ENCODE peak calls at places on chromosomes 5 and 9, in six cellular contexts. One of them, this sample, is unnamed.

GRCh38 chr5:8306289-8306688 is 437.3 kb downstream of the MTRR start:
- DNase-seq in SK-N-SH: no peak
- DNase-seq in GM12878: no peak
- DNase-seq in H1: no peak
- DNase-seq in HepG2: no peak
- DNase-seq in K562: no peak
- DNase-seq in this sample: no peak

GRCh38 chr5:1784197-1785050 is 15.2 kb downstream of the MRPL36 start:
- DNase-seq in SK-N-SH: no peak
- DNase-seq in GM12878: no peak
- DNase-seq in H1: no peak
- DNase-seq in HepG2: no peak
- DNase-seq in K562: no peak
- DNase-seq in this sample: no peak

GRCh38 chr5:4413996-4414395 is 726.1 kb upstream of the ADAMTS16 start:
- DNase-seq in SK-N-SH: no peak
- DNase-seq in GM12878: no peak
- DNase-seq in H1: no peak
- DNase-seq in HepG2: no peak
- DNase-seq in K562: no peak
- DNase-seq in this sample: no peak

GRCh38 chr9:135701067-135701967 is 668 bp upstream of the KCNT1 start:
- DNase-seq in SK-N-SH: peak
- DNase-seq in GM12878: no peak
- DNase-seq in H1: no peak
- DNase-seq in HepG2: no peak
- DNase-seq in K562: no peak
- DNase-seq in this sample: no peak

GRCh38 chr9:103803245-103803644 is 290.9 kb upstream of the SMC2 start:
- DNase-seq in SK-N-SH: no peak
- DNase-seq in GM12878: no peak
- DNase-seq in H1: no peak
- DNase-seq in HepG2: no peak
- DNase-seq in K562: no peak
- DNase-seq in this sample: no peak

GRCh38 chr9:70947086-70947485 is 174.3 kb downstream of the TRPM3 start:
- DNase-seq in SK-N-SH: no peak
- DNase-seq in GM12878: no peak
- DNase-seq in H1: no peak
- DNase-seq in HepG2: no peak
- DNase-seq in K562: no peak
- DNase-seq in this sample: no peak

GRCh38 chr5:175060264-175060663 is 335.9 kb downstream of the MSX2 start:
- DNase-seq in SK-N-SH: peak
- DNase-seq in GM12878: no peak
- DNase-seq in H1: no peak
- DNase-seq in HepG2: no peak
- DNase-seq in K562: no peak
- DNase-seq in this sample: no peak

GRCh38 chr5:38725419-38725865 is 120.4 kb upstream of the OSMR start:
- DNase-seq in SK-N-SH: no peak
- DNase-seq in GM12878: no peak
- DNase-seq in H1: no peak
- DNase-seq in HepG2: no peak
- DNase-seq in K562: no peak
- DNase-seq in this sample: no peak

GRCh38 chr5:54900906-54901725 is 84.3 kb downstream of the ESM1 start:
- DNase-seq in SK-N-SH: no peak
- DNase-seq in GM12878: no peak
- DNase-seq in H1: no peak
- DNase-seq in HepG2: no peak
- DNase-seq in K562: no peak
- DNase-seq in this sample: peak

GRCh38 chr5:93320920-93321319 is 260.1 kb downstream of the NR2F1-AS1 start:
- DNase-seq in SK-N-SH: no peak
- DNase-seq in GM12878: no peak
- DNase-seq in H1: no peak
- DNase-seq in HepG2: no peak
- DNase-seq in K562: no peak
- DNase-seq in this sample: no peak

GRCh38 chr5:147963948-147964693 is 57.8 kb upstream of the C5orf46 start:
- DNase-seq in SK-N-SH: no peak
- DNase-seq in GM12878: no peak
- DNase-seq in H1: no peak
- DNase-seq in HepG2: no peak
- DNase-seq in K562: no peak
- DNase-seq in this sample: no peak

GRCh38 chr9:79013715-79014610 is 557.8 kb upstream of the TLE4 start:
- DNase-seq in SK-N-SH: no peak
- DNase-seq in GM12878: no peak
- DNase-seq in H1: no peak
- DNase-seq in HepG2: no peak
- DNase-seq in K562: no peak
- DNase-seq in this sample: no peak

GRCh38 chr5:96781031-96781733 is 26.6 kb downstream of the ERAP1 start:
- DNase-seq in SK-N-SH: no peak
- DNase-seq in GM12878: no peak
- DNase-seq in H1: no peak
- DNase-seq in HepG2: no peak
- DNase-seq in K562: no peak
- DNase-seq in this sample: no peak

GRCh38 chr9:98873535-98874432 is 66.3 kb downstream of the GALNT12 start:
- DNase-seq in SK-N-SH: no peak
- DNase-seq in GM12878: no peak
- DNase-seq in H1: no peak
- DNase-seq in HepG2: no peak
- DNase-seq in K562: no peak
- DNase-seq in this sample: no peak

GRCh38 chr5:147966326-147966725 is 60.0 kb upstream of the C5orf46 start:
- DNase-seq in SK-N-SH: no peak
- DNase-seq in GM12878: no peak
- DNase-seq in H1: no peak
- DNase-seq in HepG2: no peak
- DNase-seq in K562: no peak
- DNase-seq in this sample: no peak

GRCh38 chr9:77987104-77987656 is 44.4 kb downstream of the GNAQ start:
- DNase-seq in SK-N-SH: peak
- DNase-seq in GM12878: no peak
- DNase-seq in H1: no peak
- DNase-seq in HepG2: no peak
- DNase-seq in K562: peak
- DNase-seq in this sample: no peak

GRCh38 chr5:160534125-160534524 is 112.5 kb downstream of the PTTG1 start:
- DNase-seq in SK-N-SH: no peak
- DNase-seq in GM12878: no peak
- DNase-seq in H1: no peak
- DNase-seq in HepG2: no peak
- DNase-seq in K562: no peak
- DNase-seq in this sample: no peak

GRCh38 chr9:97504381-97505216 is 3.1 kb downstream of the TMOD1 start:
- DNase-seq in SK-N-SH: peak
- DNase-seq in GM12878: no peak
- DNase-seq in H1: no peak
- DNase-seq in HepG2: no peak
- DNase-seq in K562: peak
- DNase-seq in this sample: no peak

GRCh38 chr9:113361304-113362018 is 12.1 kb downstream of the BSPRY start:
- DNase-seq in SK-N-SH: no peak
- DNase-seq in GM12878: no peak
- DNase-seq in H1: no peak
- DNase-seq in HepG2: no peak
- DNase-seq in K562: peak
- DNase-seq in this sample: no peak

GRCh38 chr5:119336262-119336661 is 19.6 kb upstream of the TNFAIP8 start:
- DNase-seq in SK-N-SH: no peak
- DNase-seq in GM12878: no peak
- DNase-seq in H1: no peak
- DNase-seq in HepG2: no peak
- DNase-seq in K562: no peak
- DNase-seq in this sample: no peak

GRCh38 chr5:110262754-110263153 is 463.7 kb downstream of the TMEM232 start:
- DNase-seq in SK-N-SH: no peak
- DNase-seq in GM12878: no peak
- DNase-seq in H1: no peak
- DNase-seq in HepG2: no peak
- DNase-seq in K562: no peak
- DNase-seq in this sample: no peak

GRCh38 chr5:53031695-53032096 is 42.5 kb downstream of the ITGA2 start:
- DNase-seq in SK-N-SH: peak
- DNase-seq in GM12878: no peak
- DNase-seq in H1: no peak
- DNase-seq in HepG2: peak
- DNase-seq in K562: no peak
- DNase-seq in this sample: no peak

GRCh38 chr5:123088031-123088805 is 823 bp upstream of the PRDM6 start:
- DNase-seq in SK-N-SH: peak
- DNase-seq in GM12878: no peak
- DNase-seq in H1: no peak
- DNase-seq in HepG2: peak
- DNase-seq in K562: no peak
- DNase-seq in this sample: no peak

GRCh38 chr5:36090033-36090432 is 23.4 kb upstream of the UGT3A2 start:
- DNase-seq in SK-N-SH: peak
- DNase-seq in GM12878: no peak
- DNase-seq in H1: peak
- DNase-seq in HepG2: peak
- DNase-seq in K562: peak
- DNase-seq in this sample: no peak

GRCh38 chr5:38677611-38678010 is 121.2 kb upstream of the LIFR start:
- DNase-seq in SK-N-SH: no peak
- DNase-seq in GM12878: no peak
- DNase-seq in H1: no peak
- DNase-seq in HepG2: no peak
- DNase-seq in K562: no peak
- DNase-seq in this sample: no peak

GRCh38 chr9:68457803-68458202 is 82.9 kb downstream of the TMEM252 start:
- DNase-seq in SK-N-SH: no peak
- DNase-seq in GM12878: no peak
- DNase-seq in H1: no peak
- DNase-seq in HepG2: no peak
- DNase-seq in K562: no peak
- DNase-seq in this sample: no peak

GRCh38 chr9:36862206-36863145 is 171.6 kb downstream of the PAX5 start:
- DNase-seq in SK-N-SH: peak
- DNase-seq in GM12878: no peak
- DNase-seq in H1: no peak
- DNase-seq in HepG2: peak
- DNase-seq in K562: peak
- DNase-seq in this sample: no peak

GRCh38 chr5:150780180-150780692 is 1.7 kb downstream of the SMIM3 start:
- DNase-seq in SK-N-SH: no peak
- DNase-seq in GM12878: peak
- DNase-seq in H1: no peak
- DNase-seq in HepG2: no peak
- DNase-seq in K562: no peak
- DNase-seq in this sample: peak

GRCh38 chr5:1207555-1207954 is 6.2 kb downstream of the SLC6A19 start:
- DNase-seq in SK-N-SH: no peak
- DNase-seq in GM12878: no peak
- DNase-seq in H1: no peak
- DNase-seq in HepG2: no peak
- DNase-seq in K562: no peak
- DNase-seq in this sample: no peak

GRCh38 chr9:20835364-20836286 is 151.6 kb downstream of the FOCAD start:
- DNase-seq in SK-N-SH: no peak
- DNase-seq in GM12878: no peak
- DNase-seq in H1: no peak
- DNase-seq in HepG2: peak
- DNase-seq in K562: no peak
- DNase-seq in this sample: no peak

GRCh38 chr9:130512199-130512598 is 67.2 kb upstream of the FUBP3 start:
- DNase-seq in SK-N-SH: no peak
- DNase-seq in GM12878: no peak
- DNase-seq in H1: no peak
- DNase-seq in HepG2: no peak
- DNase-seq in K562: no peak
- DNase-seq in this sample: no peak

GRCh38 chr5:79133121-79133656 is 21.6 kb downstream of the BHMT start:
- DNase-seq in SK-N-SH: peak
- DNase-seq in GM12878: no peak
- DNase-seq in H1: no peak
- DNase-seq in HepG2: peak
- DNase-seq in K562: peak
- DNase-seq in this sample: no peak
- TF ChIP-seq CTCF in SK-N-SH: peak
- TF ChIP-seq CTCF in GM12878: no peak
- TF ChIP-seq CTCF in H1: peak
- TF ChIP-seq CTCF in HepG2: peak
- TF ChIP-seq CTCF in K562: no peak
- TF ChIP-seq CTCF in this sample: no peak

GRCh38 chr5:143245929-143246561 is 157.4 kb downstream of the NR3C1 start:
- DNase-seq in SK-N-SH: no peak
- DNase-seq in GM12878: no peak
- DNase-seq in H1: no peak
- DNase-seq in HepG2: peak
- DNase-seq in K562: peak
- DNase-seq in this sample: no peak
- TF ChIP-seq GABPA in SK-N-SH: peak
- TF ChIP-seq GABPA in GM12878: no peak
- TF ChIP-seq GABPA in H1: no peak
- TF ChIP-seq GABPA in HepG2: no peak
- TF ChIP-seq GABPA in K562: no peak
- TF ChIP-seq GABPA in this sample: no peak

DNA sequence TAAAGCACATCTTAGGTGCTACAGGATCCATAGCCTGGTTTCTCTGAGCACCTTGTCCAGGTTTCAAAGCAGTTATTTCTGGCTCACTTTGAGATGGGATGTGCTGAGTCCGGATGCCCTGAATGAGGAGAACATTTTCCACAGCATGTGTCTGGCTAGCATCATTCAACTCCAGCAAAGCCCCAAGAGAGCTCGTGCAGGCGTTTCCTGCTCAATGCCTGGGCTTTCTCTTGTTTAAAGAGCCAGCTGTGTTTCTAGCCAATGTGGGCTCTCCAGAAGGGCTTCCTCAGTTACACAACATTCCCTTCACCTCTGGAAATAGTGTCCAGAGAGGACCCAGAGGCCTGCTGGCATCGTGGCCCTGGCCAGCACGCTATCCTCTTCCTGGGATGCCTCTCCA is 411.7 kb downstream of the DMAC1 start:
- DNase-seq in SK-N-SH: no peak
- DNase-seq in GM12878: no peak
- DNase-seq in H1: no peak
- DNase-seq in HepG2: no peak
- DNase-seq in K562: no peak
- DNase-seq in this sample: no peak
- H3K27ac ChIP-seq in SK-N-SH: no peak
- H3K27ac ChIP-seq in GM12878: no peak
- H3K27ac ChIP-seq in H1: no peak
- H3K27ac ChIP-seq in HepG2: no peak
- H3K27ac ChIP-seq in K562: no peak
- H3K27ac ChIP-seq in this sample: no peak

GRCh38 chr9:106862946-106863740 is at the start of gene ZNF462:
- DNase-seq in SK-N-SH: peak
- DNase-seq in GM12878: no peak
- DNase-seq in H1: no peak
- DNase-seq in HepG2: no peak
- DNase-seq in K562: no peak
- DNase-seq in this sample: no peak
- TF ChIP-seq CTCF in SK-N-SH: peak
- TF ChIP-seq CTCF in GM12878: no peak
- TF ChIP-seq CTCF in H1: no peak
- TF ChIP-seq CTCF in HepG2: no peak
- TF ChIP-seq CTCF in K562: no peak
- TF ChIP-seq CTCF in this sample: no peak